ENCODE peak calls at places on chromosomes 16 and 17, in five cellular contexts. One of them, this sample, is unnamed.

GRCh38 chr17:46028969-46029565 is 30.0 kb downstream of the STH start:
- DNase-seq in progenitor cell of endocrine pancreas: no peak
- DNase-seq in pons: no peak
- DNase-seq in activated CD4-positive, alpha-beta T cell treated with anti-CD3 and anti-CD28 coated beads, Interleukin-2, amount 50 U/mL, for 48 hours: no peak
- DNase-seq in AML-193: no peak
- DNase-seq in this sample: no peak

GRCh38 chr17:7021993-7022778 is 664 bp upstream of the BCL6B start:
- DNase-seq in progenitor cell of endocrine pancreas: peak
- DNase-seq in pons: peak
- DNase-seq in activated CD4-positive, alpha-beta T cell treated with anti-CD3 and anti-CD28 coated beads, Interleukin-2, amount 50 U/mL, for 48 hours: peak
- DNase-seq in AML-193: peak
- DNase-seq in this sample: peak

GRCh38 chr17:70987867-70988340 is 818.6 kb downstream of the KCNJ2 start:
- DNase-seq in progenitor cell of endocrine pancreas: no peak
- DNase-seq in pons: no peak
- DNase-seq in activated CD4-positive, alpha-beta T cell treated with anti-CD3 and anti-CD28 coated beads, Interleukin-2, amount 50 U/mL, for 48 hours: no peak
- DNase-seq in AML-193: no peak
- DNase-seq in this sample: no peak

GRCh38 chr17:17087424-17088103 is 45.3 kb downstream of the MPRIP start:
- DNase-seq in progenitor cell of endocrine pancreas: no peak
- DNase-seq in pons: no peak
- DNase-seq in activated CD4-positive, alpha-beta T cell treated with anti-CD3 and anti-CD28 coated beads, Interleukin-2, amount 50 U/mL, for 48 hours: no peak
- DNase-seq in AML-193: no peak
- DNase-seq in this sample: no peak

GRCh38 chr17:61618950-61619349 is 27.9 kb upstream of the NACA2 start:
- DNase-seq in progenitor cell of endocrine pancreas: no peak
- DNase-seq in pons: no peak
- DNase-seq in activated CD4-positive, alpha-beta T cell treated with anti-CD3 and anti-CD28 coated beads, Interleukin-2, amount 50 U/mL, for 48 hours: no peak
- DNase-seq in AML-193: no peak
- DNase-seq in this sample: no peak

GRCh38 chr17:21368545-21369246 is 7.5 kb upstream of the KCNJ12 start:
- DNase-seq in progenitor cell of endocrine pancreas: no peak
- DNase-seq in pons: no peak
- DNase-seq in activated CD4-positive, alpha-beta T cell treated with anti-CD3 and anti-CD28 coated beads, Interleukin-2, amount 50 U/mL, for 48 hours: no peak
- DNase-seq in AML-193: no peak
- DNase-seq in this sample: no peak

GRCh38 chr17:28537219-28537610 is 15.2 kb downstream of the UNC119 start:
- DNase-seq in progenitor cell of endocrine pancreas: no peak
- DNase-seq in pons: no peak
- DNase-seq in activated CD4-positive, alpha-beta T cell treated with anti-CD3 and anti-CD28 coated beads, Interleukin-2, amount 50 U/mL, for 48 hours: no peak
- DNase-seq in AML-193: no peak
- DNase-seq in this sample: no peak

GRCh38 chr17:17855334-17855725 is 18.5 kb upstream of the SREBF1 start:
- DNase-seq in progenitor cell of endocrine pancreas: no peak
- DNase-seq in pons: no peak
- DNase-seq in activated CD4-positive, alpha-beta T cell treated with anti-CD3 and anti-CD28 coated beads, Interleukin-2, amount 50 U/mL, for 48 hours: no peak
- DNase-seq in AML-193: no peak
- DNase-seq in this sample: no peak

GRCh38 chr17:5694507-5694906 is 110.2 kb upstream of the NLRP1 start:
- DNase-seq in progenitor cell of endocrine pancreas: no peak
- DNase-seq in pons: no peak
- DNase-seq in activated CD4-positive, alpha-beta T cell treated with anti-CD3 and anti-CD28 coated beads, Interleukin-2, amount 50 U/mL, for 48 hours: no peak
- DNase-seq in AML-193: no peak
- DNase-seq in this sample: no peak

GRCh38 chr17:35293151-35293837 is 50.4 kb downstream of the SLFN5 start:
- DNase-seq in progenitor cell of endocrine pancreas: no peak
- DNase-seq in pons: no peak
- DNase-seq in activated CD4-positive, alpha-beta T cell treated with anti-CD3 and anti-CD28 coated beads, Interleukin-2, amount 50 U/mL, for 48 hours: no peak
- DNase-seq in AML-193: peak
- DNase-seq in this sample: no peak

GRCh38 chr16:87202346-87202745 is 114.8 kb downstream of the C16orf95 start:
- DNase-seq in progenitor cell of endocrine pancreas: no peak
- DNase-seq in pons: no peak
- DNase-seq in activated CD4-positive, alpha-beta T cell treated with anti-CD3 and anti-CD28 coated beads, Interleukin-2, amount 50 U/mL, for 48 hours: no peak
- DNase-seq in AML-193: no peak
- DNase-seq in this sample: no peak

This sample was measured in SK-N-SH.